ENCODE peak calls at places on chromosomes 11 and 22, in four cellular contexts. O is naive thymus-derived CD4-positive, alpha-beta T cell; P is effector memory CD8-positive, alpha-beta T cell; V is astrocyte of the hippocampus. H is an unnamed sample.

GRCh38 chr11:69674267-69674885 is 777 bp downstream of the LTO1 start:
- DNase-seq in O (peak), P (peak), V (peak), H (peak)

GRCh38 chr11:94700631-94701030 is 67.5 kb upstream of the AMOTL1 start:
- DNase-seq in O (no peak), P (no peak), V (no peak), H (no peak)

GRCh38 chr22:37486224-37486845 is at the start of gene MFNG:
- DNase-seq in O (peak), P (peak), V (peak), H (peak)

GRCh38 chr11:70522613-70523311 is 124.4 kb downstream of the CTTN start:
- DNase-seq in O (no peak), P (no peak), V (peak), H (no peak)

GRCh38 chr22:49941507-49942316 is 18.9 kb upstream of the PIM3 start:
- DNase-seq in O (no peak), P (no peak), V (no peak), H (no peak)

GRCh38 chr11:125514336-125515101 is 18.5 kb upstream of the FEZ1 start:
- DNase-seq in O (peak), P (peak), V (peak), H (peak)

GRCh38 chr22:27885977-27886842 is 32.8 kb downstream of the PITPNB start:
- DNase-seq in O (no peak), P (peak), V (peak), H (peak)

GRCh38 chr11:122210378-122210995 is 94.5 kb upstream of the BLID start:
- DNase-seq in O (no peak), P (no peak), V (no peak), H (no peak)

GRCh38 chr11:27571151-27571840 is 64.7 kb upstream of the LIN7C start:
- DNase-seq in O (no peak), P (no peak), V (peak), H (no peak)

GRCh38 chr11:57735655-57736298 is 5.5 kb upstream of the SELENOH start:
- DNase-seq in O (no peak), P (no peak), V (no peak), H (no peak)

GRCh38 chr11:85028329-85029101 is 598.6 kb downstream of the DLG2 start:
- DNase-seq in O (no peak), P (no peak), V (no peak), H (no peak)

GRCh38 chr11:103887001-103887680 is 149.3 kb upstream of the DDI1 start:
- DNase-seq in O (no peak), P (no peak), V (no peak), H (no peak)

GRCh38 chr22:32546935-32547334 is 72.3 kb downstream of the FBXO7 start:
- DNase-seq in O (no peak), P (no peak), V (no peak), H (no peak)

GRCh38 chr22:22748297-22748743 is 103.9 kb downstream of the GGTLC2 start:
- DNase-seq in O (peak), P (peak), V (peak), H (peak)

GRCh38 chr22:35541254-35541748 is 670 bp downstream of the RASD2 start:
- DNase-seq in O (no peak), P (no peak), V (no peak), H (no peak)

GRCh38 chr11:34270711-34271110 is 87.1 kb downstream of the ABTB2 start:
- DNase-seq in O (no peak), P (no peak), V (no peak), H (no peak)

GRCh38 chr11:130020323-130020722 is 17.7 kb upstream of the PRDM10 start:
- DNase-seq in O (no peak), P (no peak), V (peak), H (no peak)

GRCh38 chr11:37704791-37705190 is 1106.8 kb upstream of the RAG2 start:
- DNase-seq in O (no peak), P (no peak), V (no peak), H (no peak)

GRCh38 chr11:59053387-59053786 is 32.7 kb upstream of the GLYATL1B start:
- DNase-seq in O (peak), P (peak), V (peak), H (peak)

GRCh38 chr11:1817511-1817910 is 17.3 kb upstream of the SYT8 start:
- DNase-seq in O (no peak), P (no peak), V (no peak), H (no peak)

GRCh38 chr11:97611345-97611744 is 1221.5 kb downstream of the JRKL start:
- DNase-seq in O (no peak), P (no peak), V (no peak), H (no peak)

GRCh38 chr11:11774928-11775327 is 66.8 kb upstream of the USP47 start:
- DNase-seq in O (no peak), P (no peak), V (no peak), H (no peak)

GRCh38 chr11:46657186-46657585 is 39.8 kb downstream of the ATG13 start:
- DNase-seq in O (no peak), P (no peak), V (no peak), H (no peak)

GRCh38 chr11:19025799-19026406 is 34.6 kb downstream of the MRGPRX2 start:
- DNase-seq in O (no peak), P (no peak), V (peak), H (no peak)

GRCh38 chr11:122075016-122075415 is 41.0 kb downstream of the BLID start:
- DNase-seq in O (no peak), P (no peak), V (no peak), H (no peak)

H was measured in colonic mucosa.